ENCODE peak calls at places on chromosomes 6 and 20, in seven cellular contexts. One of them, this sample, is unnamed.
A peak's percentile ranks its signal among the peaks of the same experiment; 100 is the strongest.

GRCh38 chr20:36466089-36466488 is 75.2 kb upstream of the MYL9 start:
- DNase-seq in LNCaP clone FGC: no peak
- DNase-seq in epithelial cell of proximal tubule: no peak
- DNase-seq in Panc1: no peak
- DNase-seq in pancreas: no peak
- DNase-seq in A549: no peak
- DNase-seq in tibial nerve: no peak
- DNase-seq in this sample: no peak

GRCh38 chr6:12293931-12294800 is 4.0 kb downstream of the EDN1 start:
- DNase-seq in tibial nerve: no peak
- DNase-seq in Panc1: no peak
- DNase-seq in LNCaP clone FGC: peak; percentile 88
- DNase-seq in pancreas: no peak
- DNase-seq in A549: no peak
- DNase-seq in epithelial cell of proximal tubule: no peak
- DNase-seq in this sample: no peak

GRCh38 chr20:3854462-3854870 is 7.8 kb downstream of the MAVS start:
- DNase-seq in Panc1: no peak
- DNase-seq in pancreas: no peak
- DNase-seq in LNCaP clone FGC: no peak
- DNase-seq in tibial nerve: no peak
- DNase-seq in epithelial cell of proximal tubule: no peak
- DNase-seq in A549: peak; percentile 39
- DNase-seq in this sample: no peak

GRCh38 chr20:40651121-40651520 is 37.9 kb downstream of the MAFB start:
- DNase-seq in A549: no peak
- DNase-seq in LNCaP clone FGC: no peak
- DNase-seq in tibial nerve: no peak
- DNase-seq in epithelial cell of proximal tubule: no peak
- DNase-seq in Panc1: no peak
- DNase-seq in pancreas: no peak
- DNase-seq in this sample: peak; percentile 38

GRCh38 chr20:38145094-38146075 is 19.7 kb downstream of the TGM2 start:
- DNase-seq in pancreas: no peak
- DNase-seq in Panc1: no peak
- DNase-seq in tibial nerve: no peak
- DNase-seq in LNCaP clone FGC: no peak
- DNase-seq in A549: peak; percentile 62
- DNase-seq in epithelial cell of proximal tubule: no peak
- DNase-seq in this sample: no peak

GRCh38 chr20:32448306-32449056 is 90.3 kb downstream of the ASXL1 start:
- DNase-seq in A549: no peak
- DNase-seq in epithelial cell of proximal tubule: no peak
- DNase-seq in Panc1: no peak
- DNase-seq in tibial nerve: no peak
- DNase-seq in LNCaP clone FGC: no peak
- DNase-seq in pancreas: peak; percentile 53
- DNase-seq in this sample: no peak

GRCh38 chr6:38391909-38392614 is 247.7 kb downstream of the BTBD9 start:
- DNase-seq in pancreas: no peak
- DNase-seq in Panc1: no peak
- DNase-seq in tibial nerve: no peak
- DNase-seq in LNCaP clone FGC: no peak
- DNase-seq in A549: no peak
- DNase-seq in epithelial cell of proximal tubule: no peak
- DNase-seq in this sample: peak; percentile 17

GRCh38 chr6:157267109-157267611 is 56.2 kb downstream of the TMEM242 start:
- DNase-seq in pancreas: no peak
- DNase-seq in epithelial cell of proximal tubule: no peak
- DNase-seq in Panc1: no peak
- DNase-seq in tibial nerve: no peak
- DNase-seq in A549: no peak
- DNase-seq in LNCaP clone FGC: no peak
- DNase-seq in this sample: no peak

GRCh38 chr6:90490030-90490429 is 96.8 kb downstream of the MAP3K7 start:
- DNase-seq in pancreas: no peak
- DNase-seq in Panc1: no peak
- DNase-seq in epithelial cell of proximal tubule: no peak
- DNase-seq in LNCaP clone FGC: no peak
- DNase-seq in tibial nerve: no peak
- DNase-seq in A549: no peak
- DNase-seq in this sample: no peak

GRCh38 chr20:5844063-5844681 is 94.0 kb downstream of the SHLD1 start:
- DNase-seq in pancreas: no peak
- DNase-seq in tibial nerve: no peak
- DNase-seq in Panc1: peak; percentile 48
- DNase-seq in epithelial cell of proximal tubule: no peak
- DNase-seq in A549: peak; percentile 91
- DNase-seq in LNCaP clone FGC: no peak
- DNase-seq in this sample: peak; percentile 31

GRCh38 chr20:8454137-8454712 is 322.2 kb downstream of the PLCB1 start:
- DNase-seq in A549: peak; percentile 60
- DNase-seq in pancreas: no peak
- DNase-seq in tibial nerve: no peak
- DNase-seq in Panc1: no peak
- DNase-seq in epithelial cell of proximal tubule: peak; percentile 66
- DNase-seq in LNCaP clone FGC: no peak
- DNase-seq in this sample: peak; percentile 98

GRCh38 chr6:168411793-168412192 is 29.2 kb upstream of the SMOC2 start:
- DNase-seq in LNCaP clone FGC: no peak
- DNase-seq in Panc1: no peak
- DNase-seq in tibial nerve: no peak
- DNase-seq in pancreas: no peak
- DNase-seq in epithelial cell of proximal tubule: no peak
- DNase-seq in A549: no peak
- DNase-seq in this sample: no peak

GRCh38 chr6:12297363-12298016 is 7.3 kb downstream of the EDN1 start:
- DNase-seq in LNCaP clone FGC: no peak
- DNase-seq in Panc1: no peak
- DNase-seq in pancreas: no peak
- DNase-seq in A549: peak; percentile 78
- DNase-seq in epithelial cell of proximal tubule: no peak
- DNase-seq in tibial nerve: no peak
- DNase-seq in this sample: peak; percentile 23

DNA sequence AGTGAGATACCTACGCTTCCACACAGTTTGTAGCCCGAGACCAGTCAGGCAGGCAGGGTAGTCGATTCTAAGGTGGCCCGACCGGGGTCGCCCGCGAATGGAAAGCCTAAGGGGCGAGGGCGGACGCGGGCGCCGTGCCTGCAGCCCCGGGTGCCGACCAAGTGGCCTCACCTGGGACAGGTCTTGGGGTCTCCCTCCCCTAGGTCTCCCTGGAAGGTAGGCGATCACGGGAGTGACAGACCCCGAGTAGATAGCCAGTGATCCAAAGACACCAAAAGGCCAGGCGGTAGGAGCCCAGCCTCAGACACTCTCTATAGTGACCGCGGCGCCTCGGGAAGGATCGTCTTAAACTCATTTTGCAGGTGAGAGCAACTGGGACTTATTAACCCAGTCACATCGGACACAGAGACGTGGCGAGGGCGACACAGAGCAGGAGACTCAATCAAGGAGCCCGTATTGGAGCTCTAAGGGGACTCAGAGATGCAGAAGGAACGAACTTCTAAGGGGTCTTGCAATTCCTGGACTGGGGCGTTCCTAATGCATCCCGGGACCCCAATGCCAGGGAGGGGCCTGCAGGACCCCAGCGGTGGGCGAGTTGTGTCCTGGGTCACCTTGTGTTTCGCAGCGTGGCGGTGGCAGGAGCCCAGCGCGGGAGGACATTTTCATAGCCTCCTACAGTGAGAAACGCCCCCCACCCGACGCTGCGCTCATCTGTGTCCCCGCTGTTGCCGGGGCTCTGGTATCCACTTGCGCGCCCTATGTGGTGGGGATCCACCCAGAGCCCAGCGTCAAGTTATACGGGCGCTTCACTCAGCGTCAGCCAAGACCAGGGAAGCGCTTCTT is 2.1 kb upstream of the VSX1 start:
- DNase-seq in tibial nerve: no peak
- DNase-seq in A549: no peak
- DNase-seq in LNCaP clone FGC: no peak
- DNase-seq in epithelial cell of proximal tubule: no peak
- DNase-seq in pancreas: no peak
- DNase-seq in Panc1: no peak
- DNase-seq in this sample: no peak
- TF ChIP-seq CTCF in tibial nerve: no peak
- TF ChIP-seq CTCF in A549: no peak
- TF ChIP-seq CTCF in LNCaP clone FGC: no peak
- TF ChIP-seq CTCF in epithelial cell of proximal tubule: peak; percentile 39
- TF ChIP-seq CTCF in pancreas: no peak
- TF ChIP-seq CTCF in Panc1: no peak
- TF ChIP-seq CTCF in this sample: no peak

GRCh38 chr20:1319051-1319450 is 9.9 kb downstream of the SDCBP2 start:
- DNase-seq in A549: no peak
- DNase-seq in tibial nerve: no peak
- DNase-seq in LNCaP clone FGC: no peak
- DNase-seq in epithelial cell of proximal tubule: no peak
- DNase-seq in pancreas: no peak
- DNase-seq in Panc1: no peak
- DNase-seq in this sample: no peak

GRCh38 chr20:1315804-1316203 is 13.1 kb downstream of the SDCBP2 start:
- DNase-seq in tibial nerve: no peak
- DNase-seq in LNCaP clone FGC: no peak
- DNase-seq in epithelial cell of proximal tubule: no peak
- DNase-seq in pancreas: no peak
- DNase-seq in A549: no peak
- DNase-seq in Panc1: no peak
- DNase-seq in this sample: no peak

GRCh38 chr20:1320016-1320415 is 8.9 kb downstream of the SDCBP2 start:
- DNase-seq in epithelial cell of proximal tubule: no peak
- DNase-seq in tibial nerve: no peak
- DNase-seq in A549: no peak
- DNase-seq in Panc1: no peak
- DNase-seq in pancreas: no peak
- DNase-seq in LNCaP clone FGC: no peak
- DNase-seq in this sample: no peak

GRCh38 chr20:1319462-1319861 is 9.5 kb downstream of the SDCBP2 start:
- DNase-seq in LNCaP clone FGC: no peak
- DNase-seq in Panc1: no peak
- DNase-seq in pancreas: no peak
- DNase-seq in tibial nerve: no peak
- DNase-seq in epithelial cell of proximal tubule: no peak
- DNase-seq in A549: no peak
- DNase-seq in this sample: no peak

DNA sequence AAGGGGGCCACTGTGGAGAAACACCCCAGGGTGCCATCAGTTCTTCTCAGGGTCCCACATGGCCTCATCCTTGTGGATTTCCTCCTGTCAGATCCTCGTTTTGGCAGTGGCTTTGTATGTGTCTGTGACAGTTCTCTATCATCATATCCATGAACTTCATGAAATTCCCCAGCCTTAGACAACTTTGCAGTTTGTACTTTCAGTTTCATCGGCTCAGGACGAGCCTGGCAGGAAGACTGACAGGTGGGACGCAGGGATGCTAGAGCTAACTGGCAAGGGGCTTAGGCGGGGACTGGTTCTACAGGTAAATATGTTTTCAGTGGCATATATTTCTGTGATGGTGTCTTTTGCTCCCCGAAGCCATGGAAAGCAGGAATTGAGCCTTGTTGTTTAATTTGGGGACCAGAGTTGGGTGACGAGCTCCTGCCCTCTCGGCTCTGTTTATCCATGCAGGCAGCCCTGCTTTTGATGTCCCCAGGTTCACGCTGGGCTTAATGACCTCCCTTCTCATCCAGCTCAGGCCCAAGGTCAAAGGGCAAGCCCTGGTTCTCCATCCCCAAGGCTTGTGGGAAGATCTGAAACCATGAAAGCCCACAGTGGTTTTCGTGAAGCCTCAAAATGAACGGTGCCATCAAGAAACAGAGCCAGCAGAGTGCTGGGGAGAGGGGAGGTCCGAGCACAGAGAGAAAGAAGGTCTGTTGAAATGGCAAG is 11.2 kb downstream of the SDCBP2 start:
- DNase-seq in epithelial cell of proximal tubule: no peak
- DNase-seq in LNCaP clone FGC: no peak
- DNase-seq in pancreas: no peak
- DNase-seq in Panc1: no peak
- DNase-seq in A549: no peak
- DNase-seq in tibial nerve: no peak
- DNase-seq in this sample: no peak
- H3K4me3 ChIP-seq in epithelial cell of proximal tubule: no peak overlapping the region
- H3K4me3 ChIP-seq in LNCaP clone FGC: no peak overlapping the region
- H3K4me3 ChIP-seq in pancreas: no peak overlapping the region
- H3K4me3 ChIP-seq in Panc1: peak overlapping the region; percentile 8
- H3K4me3 ChIP-seq in A549: no peak overlapping the region
- H3K4me3 ChIP-seq in tibial nerve: no peak overlapping the region
- H3K4me3 ChIP-seq in this sample: no peak overlapping the region

DNA sequence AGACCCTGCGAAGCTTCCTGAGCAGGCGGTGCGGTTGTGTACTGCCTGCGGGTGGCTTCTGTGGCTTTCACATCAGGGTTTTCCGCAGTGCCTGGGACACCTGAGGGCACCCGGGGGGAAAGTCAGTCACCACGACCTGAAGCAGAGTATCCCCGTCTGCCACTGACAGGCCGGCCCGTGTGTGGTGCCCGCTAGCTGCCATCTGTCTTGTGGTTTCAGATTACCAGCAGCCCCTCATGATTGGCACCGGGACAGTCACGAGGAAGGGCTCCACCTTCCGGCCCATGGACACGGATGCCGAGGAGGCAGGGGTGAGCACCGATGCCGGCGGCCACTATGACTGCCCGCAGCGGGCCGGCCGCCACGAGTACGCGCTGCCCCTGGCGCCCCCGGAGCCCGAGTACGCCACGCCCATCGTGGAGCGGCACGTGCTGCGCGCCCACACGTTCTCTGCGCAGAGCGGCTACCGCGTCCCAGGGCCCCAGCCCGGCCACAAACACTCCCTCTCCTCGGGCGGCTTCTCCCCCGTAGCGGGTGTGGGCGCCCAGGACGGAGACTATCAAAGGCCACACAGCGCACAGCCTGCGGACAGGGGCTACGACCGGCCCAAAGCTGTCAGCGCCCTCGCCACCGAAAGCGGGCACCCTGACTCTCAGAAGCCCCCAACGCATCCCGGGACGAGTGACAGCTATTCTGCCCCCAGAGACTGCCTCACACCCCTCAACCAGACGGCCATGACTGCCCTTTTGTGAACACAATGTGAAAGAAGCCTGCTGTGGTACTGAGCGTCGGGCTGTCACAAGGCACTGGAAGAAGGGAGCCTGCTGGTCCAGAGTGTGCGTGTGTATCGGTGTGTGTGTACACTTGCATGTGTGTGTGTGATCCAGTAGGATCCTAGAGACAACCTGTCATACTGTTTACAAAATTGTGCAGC is 54.4 kb downstream of the GOPC start:
- DNase-seq in LNCaP clone FGC: no peak
- DNase-seq in pancreas: peak; percentile 71
- DNase-seq in tibial nerve: peak; percentile 34
- DNase-seq in epithelial cell of proximal tubule: no peak
- DNase-seq in A549: no peak
- DNase-seq in Panc1: no peak
- DNase-seq in this sample: no peak
- TF ChIP-seq CTCF in LNCaP clone FGC: no peak
- TF ChIP-seq CTCF in pancreas: no peak
- TF ChIP-seq CTCF in tibial nerve: peak; percentile 11
- TF ChIP-seq CTCF in epithelial cell of proximal tubule: peak; percentile 34
- TF ChIP-seq CTCF in A549: no peak
- TF ChIP-seq CTCF in Panc1: no peak
- TF ChIP-seq CTCF in this sample: no peak

DNA sequence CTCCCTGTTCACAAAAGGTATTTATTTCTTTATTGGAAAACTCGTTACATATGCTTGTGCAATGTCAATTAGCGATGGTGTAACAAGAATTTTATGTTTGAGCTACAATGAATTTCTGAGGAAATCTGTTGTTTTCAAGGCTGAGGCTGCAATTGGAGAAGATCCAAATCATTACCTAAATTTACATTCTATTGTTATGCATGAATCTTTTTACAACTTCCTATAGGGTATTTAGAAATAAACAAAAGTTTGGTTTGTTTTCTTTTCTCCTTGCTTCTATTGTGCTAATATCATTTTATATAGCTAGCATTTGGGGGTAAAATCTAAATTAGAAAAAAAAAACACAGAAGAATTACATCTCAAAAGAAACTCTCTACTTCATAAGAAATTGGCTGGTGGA is 34.7 kb upstream of the NKAIN2 start:
- DNase-seq in Panc1: no peak
- DNase-seq in LNCaP clone FGC: no peak
- DNase-seq in epithelial cell of proximal tubule: no peak
- DNase-seq in tibial nerve: no peak
- DNase-seq in pancreas: no peak
- DNase-seq in A549: no peak
- DNase-seq in this sample: no peak
- H3K4me3 ChIP-seq in Panc1: no peak overlapping the region
- H3K4me3 ChIP-seq in LNCaP clone FGC: no peak overlapping the region
- H3K4me3 ChIP-seq in epithelial cell of proximal tubule: no peak overlapping the region
- H3K4me3 ChIP-seq in tibial nerve: no peak overlapping the region
- H3K4me3 ChIP-seq in pancreas: no peak overlapping the region
- H3K4me3 ChIP-seq in A549: no peak overlapping the region
- H3K4me3 ChIP-seq in this sample: no peak overlapping the region